ENCODE peak calls at places on chromosomes 6 and 20, in six cellular contexts. One of them, this sample, is unnamed.

GRCh38 chr20:25495189-25495824 is 87.8 kb downstream of the GINS1 start:
- DNase-seq in AG10803: no peak
- DNase-seq in stimulated activated CD8-positive, alpha-beta memory T cell treated with anti-CD3 and anti-CD28 coated beads, Interleukin-4, amount 100 ng/mL, for 4 hours: no peak
- DNase-seq in SK-N-SH: no peak
- DNase-seq in cardiac fibroblast: no peak
- DNase-seq in HAP-1: no peak
- DNase-seq in this sample: no peak

GRCh38 chr6:116451916-116452315 is 9.3 kb upstream of the CALHM6 start:
- DNase-seq in stimulated activated CD8-positive, alpha-beta memory T cell treated with anti-CD3 and anti-CD28 coated beads, Interleukin-4, amount 100 ng/mL, for 4 hours: no peak
- DNase-seq in HAP-1: no peak
- DNase-seq in AG10803: no peak
- DNase-seq in cardiac fibroblast: no peak
- DNase-seq in SK-N-SH: no peak
- DNase-seq in this sample: no peak

GRCh38 chr6:154757352-154758095 is 24.3 kb downstream of the SCAF8 start:
- DNase-seq in AG10803: peak
- DNase-seq in stimulated activated CD8-positive, alpha-beta memory T cell treated with anti-CD3 and anti-CD28 coated beads, Interleukin-4, amount 100 ng/mL, for 4 hours: no peak
- DNase-seq in SK-N-SH: no peak
- DNase-seq in cardiac fibroblast: peak
- DNase-seq in HAP-1: no peak
- DNase-seq in this sample: no peak

GRCh38 chr6:134719850-134720249 is 230.1 kb downstream of the ALDH8A1 start:
- DNase-seq in AG10803: no peak
- DNase-seq in stimulated activated CD8-positive, alpha-beta memory T cell treated with anti-CD3 and anti-CD28 coated beads, Interleukin-4, amount 100 ng/mL, for 4 hours: no peak
- DNase-seq in cardiac fibroblast: no peak
- DNase-seq in SK-N-SH: peak
- DNase-seq in HAP-1: no peak
- DNase-seq in this sample: no peak

GRCh38 chr6:44486002-44486421 is 98.5 kb downstream of the CDC5L start:
- DNase-seq in SK-N-SH: no peak
- DNase-seq in AG10803: peak
- DNase-seq in cardiac fibroblast: no peak
- DNase-seq in HAP-1: no peak
- DNase-seq in stimulated activated CD8-positive, alpha-beta memory T cell treated with anti-CD3 and anti-CD28 coated beads, Interleukin-4, amount 100 ng/mL, for 4 hours: no peak
- DNase-seq in this sample: no peak

GRCh38 chr6:39266782-39267355 is 37.6 kb upstream of the KCNK5 start:
- DNase-seq in HAP-1: no peak
- DNase-seq in SK-N-SH: no peak
- DNase-seq in cardiac fibroblast: no peak
- DNase-seq in stimulated activated CD8-positive, alpha-beta memory T cell treated with anti-CD3 and anti-CD28 coated beads, Interleukin-4, amount 100 ng/mL, for 4 hours: no peak
- DNase-seq in AG10803: no peak
- DNase-seq in this sample: no peak

GRCh38 chr6:162591517-162591916 is 136.0 kb downstream of the PRKN start:
- DNase-seq in stimulated activated CD8-positive, alpha-beta memory T cell treated with anti-CD3 and anti-CD28 coated beads, Interleukin-4, amount 100 ng/mL, for 4 hours: no peak
- DNase-seq in SK-N-SH: no peak
- DNase-seq in HAP-1: no peak
- DNase-seq in cardiac fibroblast: no peak
- DNase-seq in AG10803: no peak
- DNase-seq in this sample: no peak

GRCh38 chr6:9100869-9101575 is 665.7 kb upstream of the SLC35B3 start:
- DNase-seq in stimulated activated CD8-positive, alpha-beta memory T cell treated with anti-CD3 and anti-CD28 coated beads, Interleukin-4, amount 100 ng/mL, for 4 hours: no peak
- DNase-seq in SK-N-SH: no peak
- DNase-seq in cardiac fibroblast: no peak
- DNase-seq in HAP-1: no peak
- DNase-seq in AG10803: no peak
- DNase-seq in this sample: no peak

GRCh38 chr20:49846206-49846807 is 33.7 kb downstream of the SLC9A8 start:
- DNase-seq in HAP-1: peak
- DNase-seq in stimulated activated CD8-positive, alpha-beta memory T cell treated with anti-CD3 and anti-CD28 coated beads, Interleukin-4, amount 100 ng/mL, for 4 hours: peak
- DNase-seq in cardiac fibroblast: peak
- DNase-seq in AG10803: peak
- DNase-seq in SK-N-SH: peak
- DNase-seq in this sample: peak

GRCh38 chr6:131954775-131955107 is 3.6 kb upstream of the CCN2 start:
- DNase-seq in cardiac fibroblast: peak
- DNase-seq in SK-N-SH: no peak
- DNase-seq in stimulated activated CD8-positive, alpha-beta memory T cell treated with anti-CD3 and anti-CD28 coated beads, Interleukin-4, amount 100 ng/mL, for 4 hours: no peak
- DNase-seq in AG10803: peak
- DNase-seq in HAP-1: no peak
- DNase-seq in this sample: peak

GRCh38 chr20:44137210-44137781 is 49.7 kb downstream of the JPH2 start:
- DNase-seq in SK-N-SH: no peak
- DNase-seq in AG10803: peak
- DNase-seq in cardiac fibroblast: peak
- DNase-seq in HAP-1: no peak
- DNase-seq in stimulated activated CD8-positive, alpha-beta memory T cell treated with anti-CD3 and anti-CD28 coated beads, Interleukin-4, amount 100 ng/mL, for 4 hours: no peak
- DNase-seq in this sample: peak

GRCh38 chr6:153096792-153097191 is 34.3 kb downstream of the RGS17 start:
- DNase-seq in cardiac fibroblast: no peak
- DNase-seq in SK-N-SH: no peak
- DNase-seq in stimulated activated CD8-positive, alpha-beta memory T cell treated with anti-CD3 and anti-CD28 coated beads, Interleukin-4, amount 100 ng/mL, for 4 hours: no peak
- DNase-seq in AG10803: no peak
- DNase-seq in HAP-1: no peak
- DNase-seq in this sample: no peak

GRCh38 chr6:37188962-37189510 is 19.1 kb downstream of the PIM1 start:
- DNase-seq in cardiac fibroblast: peak
- DNase-seq in HAP-1: no peak
- DNase-seq in stimulated activated CD8-positive, alpha-beta memory T cell treated with anti-CD3 and anti-CD28 coated beads, Interleukin-4, amount 100 ng/mL, for 4 hours: no peak
- DNase-seq in AG10803: no peak
- DNase-seq in SK-N-SH: no peak
- DNase-seq in this sample: no peak

GRCh38 chr20:25277051-25277801 is 29.3 kb downstream of the PYGB start:
- DNase-seq in stimulated activated CD8-positive, alpha-beta memory T cell treated with anti-CD3 and anti-CD28 coated beads, Interleukin-4, amount 100 ng/mL, for 4 hours: no peak
- DNase-seq in AG10803: no peak
- DNase-seq in HAP-1: no peak
- DNase-seq in SK-N-SH: no peak
- DNase-seq in cardiac fibroblast: no peak
- DNase-seq in this sample: no peak

GRCh38 chr6:3258720-3259490 is at the start of gene PSMG4:
- DNase-seq in SK-N-SH: peak
- DNase-seq in AG10803: peak
- DNase-seq in stimulated activated CD8-positive, alpha-beta memory T cell treated with anti-CD3 and anti-CD28 coated beads, Interleukin-4, amount 100 ng/mL, for 4 hours: peak
- DNase-seq in HAP-1: peak
- DNase-seq in cardiac fibroblast: peak
- DNase-seq in this sample: peak

This sample was measured in LHCN-M2.